ENCODE peak calls at places on chromosomes 7 and 10, in ten cellular contexts. T, G, N, W, C, I, P, E, M and B are unnamed samples.

GRCh38 chr10:111017093-111017492 is 59.7 kb upstream of the ADRA2A start:
- DNase-seq in T (no peak), G (no peak), N (no peak), W (no peak), C (no peak), I (no peak), P (no peak), E (no peak), M (no peak), B (no peak)

GRCh38 chr10:114624941-114625780 is 32.9 kb downstream of the ABLIM1 start:
- DNase-seq in T (no peak), G (no peak), N (no peak), W (no peak), C (peak), I (no peak), P (no peak), E (no peak), M (no peak), B (no peak)

GRCh38 chr7:87498893-87499292 is 23.4 kb upstream of the ABCB4 start:
- DNase-seq in T (no peak), G (no peak), N (no peak), W (no peak), C (no peak), I (no peak), P (no peak), E (no peak), M (no peak), B (no peak)

GRCh38 chr7:95470452-95470851 is 15.3 kb upstream of the ASB4 start:
- DNase-seq in T (no peak), G (no peak), N (no peak), W (no peak), C (peak), I (peak), P (no peak), E (no peak), M (peak), B (no peak)

GRCh38 chr10:122282253-122282671 is 11.2 kb downstream of the BTBD16 start:
- DNase-seq in T (no peak), G (no peak), N (no peak), W (peak), C (peak), I (no peak), P (no peak), E (no peak), M (no peak), B (no peak)

GRCh38 chr7:17939670-17940301 is 508 bp downstream of the SNX13 start:
- DNase-seq in T (peak), G (peak), N (peak), W (peak), C (peak), I (no peak), P (peak), E (peak), M (peak), B (no peak)

GRCh38 chr10:109275970-109276369 is 647.3 kb downstream of the XPNPEP1 start:
- DNase-seq in T (no peak), G (no peak), N (no peak), W (no peak), C (no peak), I (no peak), P (no peak), E (no peak), M (no peak), B (no peak)

GRCh38 chr7:41425926-41426325 is 277.0 kb downstream of the INHBA start:
- DNase-seq in T (no peak), G (no peak), N (no peak), W (peak), C (peak), I (peak), P (no peak), E (no peak), M (no peak), B (no peak)

GRCh38 chr10:99560277-99561126 is 27.8 kb downstream of the NKX2-3 start:
- DNase-seq in T (peak), G (peak), N (no peak), W (peak), C (peak), I (no peak), P (peak), E (peak), M (peak), B (no peak)

GRCh38 chr10:92993671-92994304 is 66.8 kb upstream of the CYP26C1 start:
- DNase-seq in T (no peak), G (no peak), N (no peak), W (no peak), C (no peak), I (no peak), P (no peak), E (no peak), M (no peak), B (no peak)

GRCh38 chr10:28977518-28977917 is 300.2 kb downstream of the BAMBI start:
- DNase-seq in T (no peak), G (no peak), N (no peak), W (no peak), C (no peak), I (no peak), P (no peak), E (no peak), M (no peak), B (no peak)

GRCh38 chr10:73439605-73440298 is 6.4 kb upstream of the MSS51 start:
- DNase-seq in T (no peak), G (peak), N (no peak), W (peak), C (peak), I (no peak), P (no peak), E (no peak), M (no peak), B (no peak)

GRCh38 chr7:33640732-33641131 is 264.6 kb upstream of the BMPER start:
- DNase-seq in T (no peak), G (no peak), N (no peak), W (peak), C (peak), I (no peak), P (no peak), E (no peak), M (no peak), B (no peak)

GRCh38 chr7:131123991-131124629 is 203.6 kb upstream of the MKLN1 start:
- DNase-seq in T (no peak), G (no peak), N (no peak), W (no peak), C (no peak), I (no peak), P (no peak), E (no peak), M (peak), B (no peak)

GRCh38 chr10:126247454-126247975 is 140.8 kb downstream of the ADAM12 start:
- DNase-seq in T (peak), G (peak), N (no peak), W (peak), C (peak), I (peak), P (peak), E (no peak), M (no peak), B (no peak)

GRCh38 chr7:134854816-134855215 is 75.4 kb downstream of the CALD1 start:
- DNase-seq in T (no peak), G (no peak), N (no peak), W (no peak), C (no peak), I (no peak), P (no peak), E (no peak), M (no peak), B (no peak)

GRCh38 chr7:7720193-7720592 is 1.8 kb upstream of the RPA3 start:
- DNase-seq in T (no peak), G (no peak), N (no peak), W (no peak), C (no peak), I (no peak), P (no peak), E (no peak), M (no peak), B (no peak)

GRCh38 chr7:42722198-42722597 is 189.7 kb downstream of the C7orf25 start:
- DNase-seq in T (no peak), G (no peak), N (no peak), W (no peak), C (no peak), I (no peak), P (no peak), E (no peak), M (no peak), B (no peak)